ENCODE peak calls at places on chromosomes 4 and X, in eight cellular contexts. X is HFFc6, O is lower leg skin, Q is left lung, K is foreskin fibroblast, H is nephron progenitor cell, F is GM13977, A is cardiac fibroblast. J is an unnamed sample.

GRCh38 chrX:123830309-123830708 is 29.5 kb upstream of the XIAP start:
- DNase-seq in X (no peak), A (peak; percentile 51), Q (peak; percentile 56), K (no peak), H (no peak), O (no peak), F (peak; percentile 51), J (peak; percentile 46)

GRCh38 chr4:10093801-10094552 is 22.6 kb downstream of the WDR1 start:
- DNase-seq in Q (no peak), X (peak; percentile 96), O (no peak), K (peak; percentile 78), H (no peak), F (no peak), A (peak; percentile 98), J (no peak)

GRCh38 chr4:95693594-95693993 is 144.8 kb upstream of the UNC5C start:
- DNase-seq in Q (no peak), A (peak; percentile 49), H (no peak), K (no peak), F (no peak), O (no peak), X (no peak), J (peak; percentile 2)

GRCh38 chrX:784829-785228 is 154.2 kb downstream of the SHOX start:
- DNase-seq in F (no peak), O (no peak), Q (no peak), X (no peak), K (no peak), A (no peak), H (no peak), J (no peak)

GRCh38 chr4:184648220-184649025 is 824 bp downstream of the CASP3 start:
- DNase-seq in H (peak; percentile 69), O (peak; percentile 93), Q (peak; percentile 76), X (peak; percentile 48), F (peak; percentile 32), A (peak; percentile 62), K (peak; percentile 80), J (peak; percentile 39)

GRCh38 chr4:99868126-99868596 is 26.1 kb downstream of the LAMTOR3 start:
- DNase-seq in X (peak; percentile 73), F (no peak), A (no peak), Q (no peak), H (no peak), O (no peak), K (peak; percentile 92), J (no peak)

GRCh38 chrX:9493936-9494335 is 29.1 kb downstream of the TBL1X start:
- DNase-seq in A (no peak), Q (no peak), X (no peak), O (no peak), H (no peak), F (no peak), K (no peak), J (no peak)

GRCh38 chrX:54640721-54641120 is 110.7 kb downstream of the GNL3L start:
- DNase-seq in K (peak; percentile 56), Q (no peak), H (peak; percentile 8), F (no peak), X (no peak), A (peak; percentile 3), O (no peak), J (no peak)

GRCh38 chrX:39853417-39853816 is 244.3 kb downstream of the BCOR start:
- DNase-seq in X (no peak), Q (no peak), A (no peak), K (no peak), O (no peak), H (no peak), F (no peak), J (no peak)

GRCh38 chrX:149493567-149494562 is 11.2 kb downstream of the IDS start:
- DNase-seq in Q (peak; percentile 47), H (no peak), F (no peak), K (no peak), O (peak; percentile 46), A (no peak), X (no peak), J (no peak)

GRCh38 chr4:20532096-20532495 is 168.2 kb upstream of the PACRGL start:
- DNase-seq in O (no peak), Q (no peak), X (no peak), H (no peak), K (no peak), A (no peak), F (no peak), J (no peak)

GRCh38 chr4:8509311-8509950 is 68.9 kb downstream of the TRMT44 start:
- DNase-seq in K (no peak), Q (no peak), H (no peak), O (no peak), A (no peak), F (no peak), X (no peak), J (no peak)

GRCh38 chr4:28373601-28374000 is 1513.0 kb downstream of the STIM2 start:
- DNase-seq in H (no peak), K (peak; percentile 39), O (no peak), Q (no peak), A (peak; percentile 2), F (no peak), X (peak; percentile 53), J (no peak)

GRCh38 chr4:75434105-75434504 is 80.1 kb downstream of the RCHY1 start:
- DNase-seq in K (no peak), A (no peak), X (no peak), Q (no peak), H (no peak), F (no peak), O (no peak), J (no peak)

GRCh38 chrX:51571821-51572220 is 46.9 kb downstream of the CENPVL3 start:
- DNase-seq in A (no peak), F (no peak), H (no peak), Q (no peak), K (no peak), X (no peak), O (no peak), J (no peak)

GRCh38 chr4:183816882-183817509 is 88.1 kb upstream of the STOX2 start:
- DNase-seq in K (no peak), H (no peak), Q (no peak), F (no peak), O (no peak), X (no peak), A (no peak), J (no peak)

DNA sequence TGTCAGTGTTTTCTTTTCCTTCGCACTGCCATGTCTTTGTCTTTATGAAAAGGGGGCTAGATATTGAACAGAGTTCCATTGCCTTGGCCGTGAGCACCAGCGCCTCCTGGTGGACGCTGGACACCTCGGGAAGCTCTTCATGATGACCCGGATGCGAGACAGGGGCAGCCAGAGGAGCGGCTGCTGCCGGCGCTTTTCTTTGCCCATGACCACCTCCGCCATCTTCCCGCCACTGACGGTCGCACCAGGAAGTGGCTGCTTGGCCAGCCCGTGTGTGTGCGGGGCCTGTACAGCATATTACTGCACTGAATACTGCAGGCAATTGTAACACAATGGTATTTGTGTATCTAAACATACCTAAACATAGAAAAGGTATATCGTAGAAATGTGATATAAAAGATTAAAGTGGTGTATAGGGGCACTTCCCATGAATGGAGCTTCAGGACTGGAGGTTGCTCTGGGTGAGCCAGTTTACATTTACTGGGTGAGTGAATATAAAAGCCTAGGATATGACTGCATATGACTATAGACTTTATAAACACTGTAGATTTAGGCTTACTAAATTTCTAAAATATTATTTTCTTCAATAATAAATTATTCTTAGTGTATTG is 15.8 kb upstream of the GRIA2 start:
- DNase-seq in X (no peak), K (peak; percentile 3), H (peak; percentile 50), O (peak; percentile 60), Q (no peak), F (peak; percentile 27), A (peak; percentile 13), J (peak; percentile 19)
- TF ChIP-seq CTCF in X (peak; percentile 73), K (peak; percentile 30), H (peak; percentile 45), O (no peak), Q (peak; percentile 43), F (peak; percentile 69), A (peak; percentile 63), J (peak; percentile 27)

DNA sequence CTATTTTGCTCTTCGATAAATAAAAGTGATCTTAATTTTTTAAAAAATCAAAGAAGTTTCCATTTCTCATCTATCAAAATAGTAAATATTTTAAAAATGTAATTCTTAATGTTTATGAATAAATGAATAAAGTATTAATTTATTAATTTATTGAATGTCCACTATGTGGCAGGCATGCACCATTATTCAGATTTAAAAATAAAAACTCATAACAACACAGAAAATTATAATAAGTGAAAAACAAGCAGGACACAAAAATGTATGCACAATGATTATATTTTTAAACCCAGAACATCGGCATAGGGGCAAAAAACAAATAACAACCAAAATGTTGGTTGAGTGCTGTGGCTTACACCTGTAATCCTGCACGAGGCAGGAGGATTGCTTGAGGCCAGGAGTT is 5.3 kb upstream of the PYURF start:
- DNase-seq in H (no peak), A (peak; percentile 20), X (no peak), K (peak; percentile 28), O (no peak), Q (no peak), F (no peak), J (no peak)
- TF ChIP-seq CTCF in H (no peak), A (peak; percentile 3), X (peak; percentile 71), K (no peak), O (no peak), Q (no peak), F (no peak), J (no peak)

DNA sequence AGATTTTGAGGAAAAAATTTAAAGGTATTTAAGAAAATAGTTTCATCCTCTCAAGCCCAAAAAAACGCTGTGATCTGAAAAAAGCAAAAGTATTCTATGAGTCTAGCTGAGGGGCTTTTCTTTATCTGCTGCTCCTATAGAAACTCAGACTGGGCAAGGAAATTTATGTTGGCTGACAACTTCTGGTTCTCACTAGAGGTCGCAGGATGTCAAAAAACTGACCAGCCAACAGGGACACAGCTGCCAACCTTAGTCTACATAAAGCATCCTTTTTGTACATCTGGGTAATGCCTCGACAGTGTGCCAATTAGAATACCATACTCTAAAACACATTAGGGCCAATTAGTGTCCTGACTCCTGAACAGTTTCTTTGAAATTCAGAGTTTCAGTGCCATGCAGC is 8.8 kb upstream of the TLL1 start:
- DNase-seq in K (peak; percentile 2), Q (no peak), H (no peak), X (no peak), F (no peak), O (no peak), A (peak; percentile 16), J (no peak)
- TF ChIP-seq CTCF in K (no peak), Q (no peak), H (no peak), X (no peak), F (no peak), O (no peak), A (no peak), J (no peak)

GRCh38 chr4:109708435-109708834 is 5.2 kb upstream of the CASP6 start:
- DNase-seq in F (no peak), O (no peak), X (no peak), K (no peak), Q (no peak), H (no peak), A (no peak), J (no peak)

GRCh38 chr4:109699553-109700225 is 3.6 kb downstream of the CASP6 start:
- DNase-seq in Q (no peak), O (no peak), A (no peak), K (peak; percentile 26), H (no peak), X (no peak), F (no peak), J (no peak)

GRCh38 chr4:109701566-109702399 is 1.5 kb downstream of the CASP6 start:
- DNase-seq in K (no peak), O (no peak), H (peak; percentile 5), A (no peak), Q (no peak), X (no peak), F (peak; percentile 29), J (peak; percentile 22)

GRCh38 chr4:109703664-109704351 is 563 bp upstream of the CASP6 start:
- DNase-seq in X (no peak), H (no peak), O (no peak), K (peak; percentile 32), A (peak; percentile 57), F (no peak), Q (no peak), J (no peak)

GRCh38 chr4:109702950-109703663 is at the start of gene CASP6:
- DNase-seq in O (peak; percentile 97), X (peak; percentile 63), F (peak; percentile 83), A (peak; percentile 78), K (peak; percentile 89), Q (peak; percentile 91), H (peak; percentile 83), J (peak; percentile 75)
- TF ChIP-seq CTCF in O (no peak), X (peak; percentile 87), F (peak; percentile 78), A (peak; percentile 66), K (peak; percentile 76), Q (peak; percentile 78), H (peak; percentile 62), J (peak; percentile 54)